ENCODE peak calls at places on chromosomes 2 and 18, in six cellular contexts. W, K, H, Y, Q and F are unnamed samples.
A peak's percentile ranks its signal among the peaks of the same experiment; 100 is the strongest.

GRCh38 chr2:201618744-201619654 is 24.3 kb downstream of the TMEM237 start:
- DNase-seq in W (no peak), K (peak; percentile 90), H (peak; percentile 27), Y (peak; percentile 89), Q (no peak), F (no peak)

GRCh38 chr2:202932425-202933138 is 20.5 kb downstream of the CARF start:
- DNase-seq in W (no peak), K (no peak), H (peak; percentile 81), Y (no peak), Q (no peak), F (no peak)

GRCh38 chr2:229543176-229543873 is 171.0 kb downstream of the DNER start:
- DNase-seq in W (no peak), K (no peak), H (no peak), Y (no peak), Q (no peak), F (no peak)

GRCh38 chr2:10538224-10538894 is 90.2 kb upstream of the ODC1 start:
- DNase-seq in W (no peak), K (no peak), H (peak; percentile 99), Y (peak; percentile 17), Q (no peak), F (no peak)

GRCh38 chr2:28568533-28568932 is 72.7 kb downstream of the PLB1 start:
- DNase-seq in W (no peak), K (no peak), H (peak; percentile 87), Y (no peak), Q (no peak), F (no peak)

GRCh38 chr18:50817898-50818250 is 1.9 kb downstream of the MRO start:
- DNase-seq in W (no peak), K (no peak), H (no peak), Y (no peak), Q (no peak), F (no peak)

GRCh38 chr2:22970991-22971390 is 414.0 kb upstream of the KLHL29 start:
- DNase-seq in W (no peak), K (no peak), H (no peak), Y (no peak), Q (no peak), F (no peak)

GRCh38 chr2:174797792-174798276 is 33.6 kb upstream of the CHRNA1 start:
- DNase-seq in W (no peak), K (no peak), H (no peak), Y (no peak), Q (no peak), F (peak; percentile 79)

GRCh38 chr18:50578651-50579050 is 18.8 kb downstream of the MAPK4 start:
- DNase-seq in W (no peak), K (no peak), H (peak; percentile 94), Y (no peak), Q (no peak), F (no peak)

GRCh38 chr2:19124135-19124534 is 234.3 kb downstream of the OSR1 start:
- DNase-seq in W (no peak), K (no peak), H (peak; percentile 98), Y (no peak), Q (no peak), F (peak; percentile 66)

GRCh38 chr18:34121157-34121807 is 103.4 kb downstream of the NOL4 start:
- DNase-seq in W (no peak), K (no peak), H (peak; percentile 88), Y (no peak), Q (peak; percentile 44), F (no peak)

GRCh38 chr2:58734365-58734764 is 493.2 kb upstream of the FANCL start:
- DNase-seq in W (no peak), K (no peak), H (peak; percentile 93), Y (no peak), Q (peak; percentile 35), F (no peak)

GRCh38 chr2:63589148-63589972 is 597 bp downstream of the MDH1 start:
- DNase-seq in W (no peak), K (no peak), H (peak; percentile 10), Y (no peak), Q (peak; percentile 27), F (no peak)

GRCh38 chr18:57003342-57003741 is 143.5 kb upstream of the BOD1L2 start:
- DNase-seq in W (no peak), K (no peak), H (peak; percentile 15), Y (no peak), Q (no peak), F (no peak)

GRCh38 chr2:85255813-85256581 is 71.8 kb downstream of the TGOLN2 start:
- DNase-seq in W (no peak), K (no peak), H (peak; percentile 71), Y (no peak), Q (peak; percentile 58), F (no peak)

GRCh38 chr2:121245913-121246312 is 39.1 kb downstream of the TFCP2L1 start:
- DNase-seq in W (no peak), K (peak; percentile 29), H (no peak), Y (peak; percentile 48), Q (no peak), F (no peak)

GRCh38 chr18:76558881-76559667 is 64.0 kb upstream of the ZNF516 start:
- DNase-seq in W (no peak), K (peak; percentile 67), H (peak; percentile 84), Y (no peak), Q (no peak), F (no peak)

GRCh38 chr2:133829686-133830085 is 261.4 kb upstream of the NCKAP5 start:
- DNase-seq in W (no peak), K (no peak), H (no peak), Y (no peak), Q (no peak), F (no peak)

GRCh38 chr2:163878718-163879117 is 142.9 kb upstream of the FIGN start:
- DNase-seq in W (no peak), K (no peak), H (peak; percentile 48), Y (no peak), Q (peak; percentile 59), F (no peak)

GRCh38 chr2:110669079-110669478 is 8.8 kb downstream of the BUB1 start:
- DNase-seq in W (no peak), K (no peak), H (no peak), Y (no peak), Q (no peak), F (no peak)

GRCh38 chr2:55986001-55986400 is 62.4 kb upstream of the EFEMP1 start:
- DNase-seq in W (no peak), K (no peak), H (no peak), Y (no peak), Q (no peak), F (no peak)
- H3K36me3 ChIP-seq in W (no peaks in the 10 kb centered on the region), K (no peaks in the 10 kb centered on the region), H (no peaks in the 10 kb centered on the region), Y (no peaks in the 10 kb centered on the region), Q (no peaks in the 10 kb centered on the region), F (no peaks in the 10 kb centered on the region)

GRCh38 chr2:98488252-98488651 is 43.6 kb downstream of the INPP4A start:
- DNase-seq in W (no peak), K (no peak), H (no peak), Y (no peak), Q (no peak), F (no peak)
- H3K4me3 ChIP-seq in W (no peak overlapping the region), K (no peak overlapping the region), H (no peak overlapping the region), Y (no peak overlapping the region), Q (no peak overlapping the region), F (no peak overlapping the region)

GRCh38 chr2:100269889-100270288 is 52.4 kb downstream of the LONRF2 start:
- DNase-seq in W (no peak), K (no peak), H (no peak), Y (no peak), Q (no peak), F (no peak)
- TF ChIP-seq CTCF in W (no peak), K (no peak), H (no peak), Y (no peak), Q (no peak), F (no peak)

DNA sequence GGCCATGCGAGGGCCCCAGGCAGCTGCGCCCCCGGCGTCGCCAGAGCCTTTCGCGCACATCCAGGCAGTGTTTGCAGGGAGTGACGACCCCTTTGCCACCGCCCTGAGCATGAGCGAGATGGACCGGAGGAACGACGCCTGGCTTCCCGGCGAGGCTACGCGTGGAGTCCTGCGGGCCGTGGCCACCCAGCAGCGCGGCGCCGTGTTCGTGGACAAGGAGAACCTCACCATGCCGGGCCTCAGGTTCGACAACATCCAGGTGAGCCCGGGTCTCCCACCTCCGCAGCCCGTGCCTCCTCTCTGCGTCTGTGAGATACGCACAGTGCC is 8.9 kb downstream of the TRAPPC12 start:
- DNase-seq in W (no peak), K (no peak), H (no peak), Y (no peak), Q (no peak), F (no peak)
- H3K36me3 ChIP-seq in W (peaks cover 50% of the 10 kb centered on the region), K (peaks cover 33% of the 10 kb centered on the region), H (peaks cover 18% of the 10 kb centered on the region), Y (peaks cover 35% of the 10 kb centered on the region), Q (peaks cover 16% of the 10 kb centered on the region), F (peaks cover 16% of the 10 kb centered on the region)

GRCh38 chr2:11829947-11830707 is 83.7 kb downstream of the LPIN1 start:
- DNase-seq in W (peak; percentile 24), K (peak; percentile 82), H (peak; percentile 98), Y (peak; percentile 91), Q (peak; percentile 96), F (peak; percentile 86)
- H3K4me3 ChIP-seq in W (peak overlapping the region; percentile 55), K (peak overlapping the region; percentile 30), H (peak overlapping the region; percentile 9), Y (peak overlapping the region; percentile 40), Q (peak overlapping the region; percentile 55), F (no peak overlapping the region)

DNA sequence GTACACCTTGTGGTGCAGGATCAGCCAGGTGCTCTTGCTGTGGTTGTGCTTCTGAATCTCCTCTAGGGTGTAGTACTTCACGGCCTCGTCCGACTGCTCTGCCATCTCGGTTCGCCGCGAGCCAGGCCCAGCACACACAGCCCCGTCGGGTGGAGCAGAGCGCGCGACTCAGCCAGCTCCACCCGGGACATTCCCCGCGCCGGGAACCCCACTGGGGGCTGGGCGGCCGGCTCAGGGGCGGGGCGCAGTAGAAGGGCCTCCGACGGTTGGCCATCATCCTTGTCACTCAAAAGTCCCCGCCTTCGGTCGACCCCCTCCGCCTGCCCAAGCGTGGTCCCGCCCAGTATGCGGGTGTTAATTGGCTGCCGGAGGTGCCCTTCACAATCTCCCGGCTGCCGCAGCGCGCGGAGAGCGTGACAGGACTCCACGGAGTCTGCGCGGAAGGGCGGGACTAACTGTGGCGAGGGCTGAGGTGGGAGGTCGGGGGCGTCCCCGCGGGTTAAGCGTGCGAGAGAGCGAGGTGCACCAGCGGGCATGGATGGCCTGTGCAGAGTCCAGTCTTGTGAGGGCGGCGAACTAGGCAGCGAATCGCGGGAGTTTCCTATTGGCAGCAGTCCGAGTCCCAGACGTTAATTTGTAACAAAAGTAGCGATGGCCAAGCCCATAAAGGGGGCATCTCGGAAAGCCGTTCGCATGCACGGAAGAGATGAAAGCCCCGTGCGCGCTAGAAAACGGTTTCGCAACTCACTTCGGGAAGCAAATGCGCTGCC is at the start of gene CYB5A:
- DNase-seq in W (peak; percentile 87), K (peak; percentile 99), H (peak; percentile 83), Y (peak; percentile 99), Q (peak; percentile 98), F (peak; percentile 60)
- TF ChIP-seq CTCF in W (no peak), K (no peak), H (peak; percentile 41), Y (no peak), Q (peak; percentile 13), F (no peak)

GRCh38 chr2:241139531-241140444 is 9.5 kb downstream of the PASK start:
- DNase-seq in W (no peak), K (no peak), H (no peak), Y (peak; percentile 40), Q (no peak), F (no peak)

GRCh38 chr2:241141214-241141770 is 8.0 kb downstream of the PASK start:
- DNase-seq in W (no peak), K (no peak), H (no peak), Y (peak; percentile 26), Q (no peak), F (no peak)

GRCh38 chr2:241142593-241142992 is 6.7 kb downstream of the PASK start:
- DNase-seq in W (no peak), K (no peak), H (no peak), Y (peak; percentile 26), Q (no peak), F (no peak)

GRCh38 chr2:241140445-241140840 is 8.8 kb downstream of the PASK start:
- DNase-seq in W (no peak), K (no peak), H (no peak), Y (peak; percentile 40), Q (no peak), F (no peak)

GRCh38 chr2:241142063-241142462 is 7.2 kb downstream of the PASK start:
- DNase-seq in W (no peak), K (no peak), H (no peak), Y (peak; percentile 9), Q (no peak), F (no peak)
- H3K36me3 ChIP-seq in W (no peaks in the 10 kb centered on the region), K (no peaks in the 10 kb centered on the region), H (peaks cover 1% of the 10 kb centered on the region), Y (no peaks in the 10 kb centered on the region), Q (peaks cover 9% of the 10 kb centered on the region), F (no peaks in the 10 kb centered on the region)